ENCODE peak calls at places on chromosomes 4 and X, in five cellular contexts. W is mesenchymal stem cell, H is H9, Z is H1, K is trophoblast cell. V is an unnamed sample.

GRCh38 chr4:154559931-154560801 is 2.6 kb upstream of the FGB start:
- DNase-seq in W (no peak), H (no peak), Z (no peak), K (no peak), V (no peak)

GRCh38 chrX:130994671-130995070 is 63.5 kb upstream of the ARHGAP36 start:
- DNase-seq in W (peak), H (no peak), Z (peak), K (peak), V (peak)

GRCh38 chrX:97898798-97899197 is 1015.1 kb downstream of the RPA4 start:
- DNase-seq in W (no peak), H (no peak), Z (no peak), K (peak), V (no peak)

GRCh38 chr4:120843840-120844527 is 78.5 kb downstream of the PRDM5 start:
- DNase-seq in W (no peak), H (peak), Z (peak), K (no peak), V (no peak)

GRCh38 chr4:48290146-48290772 is 20.6 kb upstream of the TEC start:
- DNase-seq in W (no peak), H (no peak), Z (peak), K (peak), V (no peak)

GRCh38 chr4:55030606-55031005 is 94.8 kb downstream of the KDR start:
- DNase-seq in W (no peak), H (no peak), Z (no peak), K (no peak), V (no peak)

GRCh38 chr4:732480-732879 is 26.8 kb downstream of the PCGF3 start:
- DNase-seq in W (no peak), H (no peak), Z (no peak), K (no peak), V (no peak)

GRCh38 chr4:16508968-16509367 is 282.7 kb upstream of the TAPT1 start:
- DNase-seq in W (no peak), H (no peak), Z (no peak), K (no peak), V (no peak)

GRCh38 chrX:93673056-93673868 is at the start of gene NAP1L3:
- DNase-seq in W (peak), H (peak), Z (peak), K (peak), V (peak)

GRCh38 chr4:94332983-94333590 is 9.5 kb downstream of the HPGDS start:
- DNase-seq in W (no peak), H (no peak), Z (no peak), K (no peak), V (peak)

GRCh38 chr4:99408346-99408745 is 26.8 kb downstream of the ADH7 start:
- DNase-seq in W (no peak), H (no peak), Z (no peak), K (no peak), V (no peak)

GRCh38 chr4:94435874-94436273 is 15.9 kb upstream of the PDLIM5 start:
- DNase-seq in W (no peak), H (no peak), Z (no peak), K (no peak), V (no peak)

GRCh38 chrX:156004256-156004655 is 6.8 kb downstream of the IL9R start:
- DNase-seq in W (no peak), H (no peak), Z (no peak), K (no peak), V (no peak)

GRCh38 chr4:1371831-1372165 is 24.8 kb downstream of the UVSSA start:
- DNase-seq in W (no peak), H (no peak), Z (no peak), K (no peak), V (no peak)

GRCh38 chr4:126888968-126889367 is 743.8 kb upstream of the INTU start:
- DNase-seq in W (peak), H (no peak), Z (no peak), K (no peak), V (no peak)

GRCh38 chr4:55410431-55410830 is 14.7 kb downstream of the TMEM165 start:
- DNase-seq in W (no peak), H (no peak), Z (no peak), K (no peak), V (no peak)

GRCh38 chrX:23783569-23784486 is 855 bp downstream of the SAT1 start:
- DNase-seq in W (no peak), H (no peak), Z (no peak), K (no peak), V (no peak)

GRCh38 chr4:83285022-83285387 is 407 bp upstream of the COQ2 start:
- DNase-seq in W (peak), H (no peak), Z (no peak), K (peak), V (no peak)

GRCh38 chr4:132227349-132228165 is 921.5 kb upstream of the PCDH10 start:
- DNase-seq in W (peak), H (peak), Z (peak), K (peak), V (no peak)

GRCh38 chr4:15665738-15666365 is 10.7 kb upstream of the FBXL5 start:
- DNase-seq in W (no peak), H (no peak), Z (no peak), K (peak), V (no peak)

GRCh38 chr4:13527983-13528822 is 16.1 kb downstream of the NKX3-2 start:
- DNase-seq in W (peak), H (no peak), Z (peak), K (no peak), V (no peak)

GRCh38 chr4:73127839-73128448 is 58.4 kb upstream of the COX18 start:
- DNase-seq in W (peak), H (no peak), Z (no peak), K (no peak), V (no peak)

GRCh38 chr4:25760048-25760447 is 102.7 kb downstream of the SEL1L3 start:
- DNase-seq in W (no peak), H (no peak), Z (no peak), K (no peak), V (no peak)

GRCh38 chr4:2260336-2261109 is 1.4 kb downstream of the MXD4 start:
- DNase-seq in W (no peak), H (peak), Z (no peak), K (no peak), V (no peak)

GRCh38 chrX:138519296-138519695 is 192.2 kb downstream of the FGF13 start:
- DNase-seq in W (no peak), H (no peak), Z (no peak), K (no peak), V (peak)

GRCh38 chr4:77652237-77652897 is 46.7 kb downstream of the CXCL13 start:
- DNase-seq in W (no peak), H (no peak), Z (no peak), K (no peak), V (no peak)

GRCh38 chr4:143382539-143382938 is 45.9 kb downstream of the GAB1 start:
- DNase-seq in W (peak), H (no peak), Z (no peak), K (no peak), V (no peak)

GRCh38 chr4:141548791-141549190 is 87.6 kb upstream of the IL15 start:
- DNase-seq in W (peak), H (no peak), Z (no peak), K (no peak), V (no peak)

GRCh38 chr4:56791316-56791715 is 30.2 kb downstream of the SPINK2 start:
- DNase-seq in W (no peak), H (no peak), Z (no peak), K (no peak), V (no peak)

GRCh38 chr4:56787380-56787779 is 34.1 kb downstream of the SPINK2 start:
- DNase-seq in W (peak), H (no peak), Z (no peak), K (no peak), V (no peak)

GRCh38 chr4:56788081-56788480 is 33.4 kb downstream of the SPINK2 start:
- DNase-seq in W (no peak), H (no peak), Z (no peak), K (no peak), V (no peak)

GRCh38 chr4:56786955-56787354 is 34.5 kb downstream of the SPINK2 start:
- DNase-seq in W (peak), H (no peak), Z (no peak), K (no peak), V (no peak)

GRCh38 chr4:56790566-56791175 is 30.8 kb downstream of the SPINK2 start:
- DNase-seq in W (no peak), H (no peak), Z (no peak), K (no peak), V (no peak)
- H2BK12ac ChIP-seq in W (no peak), H (no peak), Z (no peak), K (no peak), V (no peak)

DNA sequence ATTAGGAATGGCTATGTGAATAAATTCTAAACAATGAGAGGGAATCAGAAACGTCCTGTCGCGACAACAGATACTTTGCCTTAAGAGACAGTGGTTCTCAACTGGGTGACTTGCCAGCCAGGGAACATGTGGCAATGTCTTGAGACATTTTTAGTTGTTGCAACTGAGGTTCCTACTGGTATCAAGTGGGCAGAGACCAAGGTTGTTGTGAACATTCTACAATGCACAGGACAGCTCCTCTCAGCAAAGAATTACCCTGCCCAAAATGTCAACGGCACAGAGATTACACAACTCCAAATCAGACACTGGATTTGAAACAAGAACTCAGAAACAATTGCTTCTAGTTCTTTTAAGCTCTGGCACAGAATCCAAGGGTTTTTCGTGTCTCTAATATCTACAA is 128.6 kb downstream of the ARHGAP6 start:
- DNase-seq in W (no peak), H (no peak), Z (no peak), K (no peak), V (no peak)
- H2BK12ac ChIP-seq in W (no peak), H (no peak), Z (no peak), K (no peak), V (no peak)

GRCh38 chr4:151395873-151396272 is 13.1 kb upstream of the FHIP1A start:
- DNase-seq in W (no peak), H (no peak), Z (no peak), K (no peak), V (no peak)
- H2BK12ac ChIP-seq in W (no peak), H (no peak), Z (no peak), K (no peak), V (no peak)

GRCh38 chrX:115387327-115387726 is 97.8 kb downstream of the LUZP4 start:
- DNase-seq in W (no peak), H (no peak), Z (no peak), K (no peak), V (no peak)
- H2BK12ac ChIP-seq in W (no peak), H (no peak), Z (no peak), K (no peak), V (no peak)

GRCh38 chrX:101956556-101956955 is 24.7 kb upstream of the ZMAT1 start:
- DNase-seq in W (no peak), H (no peak), Z (no peak), K (no peak), V (no peak)

GRCh38 chrX:101950581-101950980 is 18.8 kb upstream of the ZMAT1 start:
- DNase-seq in W (no peak), H (peak), Z (no peak), K (no peak), V (no peak)
- H2BK12ac ChIP-seq in W (no peak), H (no peak), Z (no peak), K (no peak), V (no peak)

GRCh38 chr4:137534516-137534915 is 2.2 kb upstream of the PCDH18 start:
- DNase-seq in W (no peak), H (no peak), Z (no peak), K (no peak), V (no peak)
- H2BK12ac ChIP-seq in W (no peak), H (no peak), Z (no peak), K (no peak), V (no peak)

GRCh38 chr4:117889978-117890377 is 144.3 kb upstream of the NDST3 start:
- DNase-seq in W (no peak), H (no peak), Z (no peak), K (no peak), V (no peak)

GRCh38 chr4:117898496-117898895 is 135.8 kb upstream of the NDST3 start:
- DNase-seq in W (peak), H (no peak), Z (no peak), K (no peak), V (no peak)

GRCh38 chr4:117893207-117893606 is 141.1 kb upstream of the NDST3 start:
- DNase-seq in W (no peak), H (no peak), Z (no peak), K (no peak), V (no peak)
- H2BK12ac ChIP-seq in W (no peak), H (no peak), Z (no peak), K (no peak), V (no peak)

V was measured in neuronal stem cell.